ENCODE peak calls at places on chromosomes 4 and X, in six cellular contexts. V is foreskin fibroblast; P is stimulated activated CD8-positive, alpha-beta memory T cell treated with anti-CD3 and anti-CD28 coated beads, Interleukin-2, amount 100 ng/mL, for 48 hours; R is GM04503; N is HFFc6; D is ACHN. Z is an unnamed sample.

GRCh38 chr4:25904748-25905082 is 9.3 kb upstream of the SMIM20 start:
- DNase-seq in V (no peak), P (no peak), R (no peak), N (no peak), D (no peak), Z (no peak)

GRCh38 chr4:76772498-76773106 is 125.3 kb downstream of the SOWAHB start:
- DNase-seq in V (no peak), P (no peak), R (no peak), N (peak), D (no peak), Z (no peak)

GRCh38 chr4:38562751-38563198 is 101.2 kb upstream of the KLF3 start:
- DNase-seq in V (no peak), P (no peak), R (no peak), N (no peak), D (no peak), Z (peak)

GRCh38 chrX:54922547-54922946 is 1.9 kb downstream of the TRO start:
- DNase-seq in V (no peak), P (no peak), R (no peak), N (no peak), D (no peak), Z (no peak)

GRCh38 chr4:139556735-139557505 is 901 bp upstream of the SETD7 start:
- DNase-seq in V (no peak), P (peak), R (no peak), N (no peak), D (peak), Z (peak)

GRCh38 chrX:13151806-13152510 is 107.5 kb upstream of the FAM9C start:
- DNase-seq in V (no peak), P (no peak), R (peak), N (peak), D (no peak), Z (no peak)

GRCh38 chr4:110287130-110287529 is 88.7 kb upstream of the ELOVL6 start:
- DNase-seq in V (peak), P (no peak), R (peak), N (peak), D (peak), Z (peak)

GRCh38 chrX:37543324-37543723 is 28.1 kb upstream of the LANCL3 start:
- DNase-seq in V (no peak), P (no peak), R (no peak), N (no peak), D (no peak), Z (no peak)

Z was measured in MG63.